ENCODE peak calls at places on chromosomes 3 and 15, in eight cellular contexts. H, M, D, S, E, J, C and I are unnamed samples.

GRCh38 chr15:85642693-85643058 is 152.0 kb downstream of the KLHL25 start:
- DNase-seq in H (peak; percentile 85), M (peak; percentile 83), D (no peak), S (peak; percentile 80), E (no peak), J (no peak), C (no peak), I (no peak)

GRCh38 chr15:51936119-51936478 is 35.5 kb downstream of the LEO1 start:
- DNase-seq in H (no peak), M (no peak), D (no peak), S (no peak), E (no peak), J (no peak), C (no peak), I (no peak)

GRCh38 chr3:105957722-105958121 is 88.9 kb upstream of the CBLB start:
- DNase-seq in H (no peak), M (no peak), D (no peak), S (no peak), E (no peak), J (no peak), C (no peak), I (no peak)

GRCh38 chr3:50078622-50079021 is 10.1 kb upstream of the RBM5 start:
- DNase-seq in H (no peak), M (no peak), D (no peak), S (no peak), E (no peak), J (no peak), C (no peak), I (no peak)

GRCh38 chr3:10972359-10972758 is 20.2 kb upstream of the SLC6A1 start:
- DNase-seq in H (no peak), M (no peak), D (no peak), S (no peak), E (no peak), J (no peak), C (no peak), I (no peak)

GRCh38 chr15:77858677-77859490 is 218.6 kb downstream of the TBC1D2B start:
- DNase-seq in H (no peak), M (peak; percentile 20), D (no peak), S (no peak), E (no peak), J (no peak), C (no peak), I (no peak)

GRCh38 chr3:195250473-195251251 is 20.3 kb downstream of the XXYLT1 start:
- DNase-seq in H (peak; percentile 55), M (peak; percentile 62), D (no peak), S (no peak), E (no peak), J (no peak), C (no peak), I (no peak)

GRCh38 chr15:51623386-51623938 is 891 bp upstream of the DMXL2 start:
- DNase-seq in H (no peak), M (no peak), D (no peak), S (no peak), E (no peak), J (no peak), C (no peak), I (no peak)

GRCh38 chr15:88023956-88024355 is 232.6 kb downstream of the NTRK3 start:
- DNase-seq in H (no peak), M (no peak), D (no peak), S (no peak), E (no peak), J (no peak), C (no peak), I (no peak)

GRCh38 chr15:48384616-48385015 is 53.4 kb downstream of the DUT start:
- DNase-seq in H (no peak), M (no peak), D (no peak), S (no peak), E (no peak), J (no peak), C (no peak), I (no peak)

GRCh38 chr15:83747050-83747717 is 93.3 kb downstream of the ADAMTSL3 start:
- DNase-seq in H (peak; percentile 49), M (no peak), D (peak; percentile 48), S (peak; percentile 13), E (no peak), J (peak; percentile 3), C (no peak), I (no peak)

GRCh38 chr3:177983341-177983740 is 552.9 kb upstream of the KCNMB2 start:
- DNase-seq in H (no peak), M (no peak), D (no peak), S (no peak), E (no peak), J (no peak), C (no peak), I (no peak)

GRCh38 chr3:134334901-134335280 is 39.4 kb downstream of the AMOTL2 start:
- DNase-seq in H (no peak), M (no peak), D (peak; percentile 65), S (no peak), E (no peak), J (no peak), C (no peak), I (no peak)

GRCh38 chr3:174035317-174035886 is 637.9 kb downstream of the NLGN1 start:
- DNase-seq in H (no peak), M (no peak), D (no peak), S (peak; percentile 35), E (no peak), J (no peak), C (no peak), I (no peak)

GRCh38 chr3:121648219-121648958 is 12.3 kb downstream of the HCLS1 start:
- DNase-seq in H (peak; percentile 74), M (no peak), D (no peak), S (no peak), E (no peak), J (no peak), C (no peak), I (no peak)

GRCh38 chr15:31869640-31870335 is 160.5 kb upstream of the CHRNA7 start:
- DNase-seq in H (no peak), M (peak; percentile 55), D (no peak), S (no peak), E (no peak), J (no peak), C (no peak), I (peak; percentile 43)

GRCh38 chr3:46214751-46215352 is 6.7 kb upstream of the CCR1 start:
- DNase-seq in H (no peak), M (no peak), D (peak; percentile 44), S (no peak), E (no peak), J (no peak), C (no peak), I (no peak)

DNA sequence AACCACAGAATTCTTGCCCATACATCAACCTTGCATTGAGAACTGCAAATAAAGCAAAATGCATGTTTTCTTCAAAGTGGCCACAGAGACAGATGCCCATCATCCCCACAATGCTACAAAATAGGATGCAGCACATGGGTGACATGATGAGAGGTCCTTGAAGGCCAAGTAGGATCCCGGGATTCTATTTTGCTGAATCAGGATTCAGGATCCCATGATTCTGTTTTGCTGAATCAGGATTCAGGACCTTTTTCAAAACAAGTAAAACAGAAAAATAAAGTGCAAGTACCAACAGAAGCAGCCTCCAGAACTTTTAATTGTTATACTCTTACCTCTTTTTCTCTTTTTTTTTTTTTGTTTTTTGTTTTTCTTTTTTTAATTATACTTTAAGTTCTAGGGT is 242.1 kb upstream of the NR2E3 start:
- DNase-seq in H (no peak), M (no peak), D (no peak), S (no peak), E (no peak), J (no peak), C (no peak), I (no peak)
- TF ChIP-seq CTCF in H (no peak), M (no peak), D (no peak), S (no peak), E (no peak), J (no peak), C (no peak), I (no peak)

DNA sequence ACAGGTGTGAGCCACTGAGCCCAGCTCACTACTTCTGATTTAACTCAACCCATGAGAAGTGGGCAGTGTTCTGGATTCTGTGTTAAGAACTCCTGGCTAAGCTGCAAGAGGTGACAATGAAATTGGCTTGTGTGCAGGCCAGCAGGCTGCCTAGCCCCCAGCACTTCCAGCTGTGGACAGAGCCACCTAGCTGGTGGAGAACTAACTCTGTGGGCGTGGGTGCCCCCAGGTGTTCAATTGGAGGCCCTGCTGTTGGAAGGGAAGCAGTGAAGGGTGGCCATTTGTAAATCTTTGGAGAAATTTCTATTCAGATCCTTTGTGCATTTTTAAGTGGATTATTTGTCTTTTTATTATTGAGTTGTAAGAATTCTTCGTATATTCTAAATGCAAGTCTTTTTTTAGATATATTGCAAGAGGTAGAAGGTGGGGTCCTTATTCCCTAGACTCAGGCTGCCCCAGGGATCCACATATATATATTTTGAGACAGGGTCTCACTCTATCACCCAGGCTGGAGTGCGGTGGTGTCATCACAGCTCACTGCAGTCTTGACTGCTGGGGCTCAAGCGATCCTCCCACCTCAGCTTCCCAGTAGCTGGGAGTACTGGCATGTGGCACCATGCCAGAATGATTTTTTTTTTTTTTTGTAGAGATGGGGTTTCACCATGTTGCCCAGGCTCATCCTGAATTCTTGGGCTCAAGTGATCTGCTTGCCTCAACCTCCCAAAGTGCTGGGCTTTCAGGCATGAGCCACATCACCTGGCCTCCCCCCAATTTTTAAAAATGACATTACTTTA is 7.2 kb upstream of the SCAMP5 start:
- DNase-seq in H (no peak), M (no peak), D (peak; percentile 80), S (no peak), E (no peak), J (peak; percentile 41), C (no peak), I (peak; percentile 26)
- TF ChIP-seq CTCF in H (peak; percentile 29), M (no peak), D (peak; percentile 57), S (peak; percentile 37), E (no peak), J (peak; percentile 85), C (peak; percentile 12), I (no peak)

DNA sequence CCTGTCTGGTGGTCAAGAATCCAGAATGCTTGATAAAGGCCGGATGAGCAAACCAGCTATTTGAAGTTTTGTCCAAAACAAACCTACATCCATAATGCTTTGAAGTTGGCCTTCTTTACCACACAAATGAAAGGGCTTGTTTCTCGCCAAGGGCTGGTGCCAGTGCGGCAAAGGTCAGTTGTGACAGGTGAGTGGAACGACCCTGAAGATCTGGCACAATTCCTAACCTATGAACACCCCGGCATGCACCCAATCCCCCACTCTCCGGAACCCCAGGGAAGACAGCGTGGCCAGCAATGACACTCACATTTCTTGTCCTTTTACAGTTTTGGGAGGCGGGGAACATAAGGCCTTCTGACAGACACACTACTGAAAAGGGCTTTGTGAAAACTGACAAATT is 90.6 kb downstream of the ATP10A start:
- DNase-seq in H (no peak), M (no peak), D (no peak), S (no peak), E (no peak), J (no peak), C (no peak), I (no peak)
- TF ChIP-seq CTCF in H (no peak), M (no peak), D (no peak), S (no peak), E (no peak), J (no peak), C (no peak), I (no peak)

GRCh38 chr3:169058681-169059080 is 604.8 kb downstream of the MECOM start:
- DNase-seq in H (no peak), M (no peak), D (no peak), S (no peak), E (no peak), J (no peak), C (no peak), I (no peak)

GRCh38 chr3:169060037-169060436 is 603.5 kb downstream of the MECOM start:
- DNase-seq in H (no peak), M (no peak), D (no peak), S (no peak), E (no peak), J (no peak), C (no peak), I (no peak)
- TF ChIP-seq CTCF in H (no peak), M (no peak), D (peak; percentile 25), S (no peak), E (no peak), J (no peak), C (no peak), I (no peak)

GRCh38 chr15:44726568-44727461 is 9.5 kb upstream of the TRIM69 start:
- DNase-seq in H (peak; percentile 69), M (no peak), D (peak; percentile 28), S (peak; percentile 76), E (no peak), J (peak; percentile 52), C (peak; percentile 78), I (no peak)
- TF ChIP-seq CTCF in H (no peak), M (no peak), D (no peak), S (peak; percentile 6), E (no peak), J (no peak), C (no peak), I (no peak)